ENCODE peak calls at places on chromosomes 5 and 9, in ten cellular contexts. N is mesenchymal stem cell; B is astrocyte; K is AG04450; U is K562; Y is psoas muscle; M is CD8-positive, alpha-beta memory T cell; S is CD4-positive, alpha-beta memory T cell; Z is heart right ventricle; V is uterus. P is an unnamed sample.

GRCh38 chr9:136726631-136727191 is 14.3 kb downstream of the DIPK1B start:
- DNase-seq in N (peak), B (no peak), K (no peak), U (peak), Y (no peak), M (peak), S (peak), Z (no peak), V (no peak), P (peak)

GRCh38 chr5:130295235-130295634 is 391.0 kb downstream of the CHSY3 start:
- DNase-seq in N (peak), B (no peak), K (no peak), U (no peak), Y (no peak), M (no peak), S (no peak), Z (no peak), V (no peak), P (no peak)

GRCh38 chr5:116990010-116990409 is 415.4 kb upstream of the SEMA6A start:
- DNase-seq in N (no peak), B (no peak), K (no peak), U (no peak), Y (no peak), M (no peak), S (no peak), Z (no peak), V (no peak), P (no peak)

GRCh38 chr5:95773325-95774059 is 42.4 kb downstream of the RHOBTB3 start:
- DNase-seq in N (peak), B (peak), K (no peak), U (peak), Y (no peak), M (no peak), S (no peak), Z (no peak), V (no peak), P (no peak)

GRCh38 chr5:88727705-88728313 is 155.2 kb downstream of the MEF2C start:
- DNase-seq in N (peak), B (peak), K (peak), U (no peak), Y (no peak), M (no peak), S (no peak), Z (no peak), V (no peak), P (no peak)

GRCh38 chr5:151470440-151470839 is 23.0 kb downstream of the SLC36A1 start:
- DNase-seq in N (no peak), B (no peak), K (no peak), U (no peak), Y (no peak), M (no peak), S (no peak), Z (no peak), V (no peak), P (no peak)

GRCh38 chr9:73158723-73159122 is 7.1 kb downstream of the ANXA1 start:
- DNase-seq in N (no peak), B (no peak), K (no peak), U (no peak), Y (no peak), M (no peak), S (no peak), Z (no peak), V (no peak), P (no peak)

GRCh38 chr5:140362875-140363630 is 3.1 kb downstream of the SLC4A9 start:
- DNase-seq in N (peak), B (peak), K (no peak), U (peak), Y (peak), M (peak), S (peak), Z (peak), V (peak), P (peak)

GRCh38 chr9:95770653-95771131 is 104.8 kb upstream of the ERCC6L2 start:
- DNase-seq in N (no peak), B (no peak), K (no peak), U (no peak), Y (no peak), M (no peak), S (no peak), Z (no peak), V (no peak), P (no peak)

GRCh38 chr5:94993501-94993900 is 291.4 kb downstream of the MCTP1 start:
- DNase-seq in N (no peak), B (no peak), K (no peak), U (no peak), Y (no peak), M (no peak), S (no peak), Z (no peak), V (no peak), P (no peak)

GRCh38 chr5:138722518-138722917 is 30.7 kb upstream of the CTNNA1 start:
- DNase-seq in N (no peak), B (no peak), K (no peak), U (no peak), Y (no peak), M (no peak), S (no peak), Z (no peak), V (no peak), P (no peak)

GRCh38 chr5:83253731-83254130 is 176.4 kb downstream of the XRCC4 start:
- DNase-seq in N (no peak), B (peak), K (no peak), U (no peak), Y (no peak), M (no peak), S (no peak), Z (no peak), V (no peak), P (no peak)

GRCh38 chr5:127060470-127060985 is 12.8 kb downstream of the C5orf63 start:
- DNase-seq in N (no peak), B (no peak), K (no peak), U (no peak), Y (no peak), M (no peak), S (no peak), Z (no peak), V (no peak), P (no peak)

GRCh38 chr9:136250676-136251075 is 5.1 kb upstream of the QSOX2 start:
- DNase-seq in N (no peak), B (no peak), K (no peak), U (no peak), Y (no peak), M (no peak), S (no peak), Z (no peak), V (no peak), P (no peak)

GRCh38 chr9:27407966-27408365 is 111.0 kb upstream of the EQTN start:
- DNase-seq in N (peak), B (peak), K (no peak), U (no peak), Y (no peak), M (no peak), S (no peak), Z (no peak), V (no peak), P (no peak)

GRCh38 chr9:86754581-86754980 is 192.7 kb downstream of the GAS1 start:
- DNase-seq in N (no peak), B (no peak), K (no peak), U (no peak), Y (no peak), M (no peak), S (no peak), Z (no peak), V (no peak), P (no peak)

GRCh38 chr9:22040760-22041159 is 31.7 kb upstream of the CDKN2B start:
- DNase-seq in N (peak), B (peak), K (no peak), U (no peak), Y (no peak), M (no peak), S (no peak), Z (no peak), V (no peak), P (no peak)

GRCh38 chr5:757931-758697 is 26.4 kb downstream of the ZDHHC11B start:
- DNase-seq in N (peak), B (no peak), K (no peak), U (peak), Y (peak), M (peak), S (peak), Z (peak), V (no peak), P (no peak)

GRCh38 chr5:78888580-78889187 is 96.4 kb downstream of the ARSB start:
- DNase-seq in N (no peak), B (no peak), K (no peak), U (no peak), Y (peak), M (no peak), S (no peak), Z (peak), V (peak), P (no peak)

GRCh38 chr5:132419517-132420468 is 50.3 kb downstream of the SLC22A5 start:
- DNase-seq in N (peak), B (peak), K (peak), U (peak), Y (peak), M (peak), S (peak), Z (peak), V (peak), P (peak)

GRCh38 chr5:378976-379742 is 57.6 kb downstream of the AHRR start:
- DNase-seq in N (peak), B (peak), K (no peak), U (no peak), Y (no peak), M (no peak), S (no peak), Z (no peak), V (no peak), P (peak)

GRCh38 chr5:10975915-10976314 is 214.9 kb upstream of the DAP start:
- DNase-seq in N (peak), B (peak), K (no peak), U (no peak), Y (no peak), M (no peak), S (no peak), Z (no peak), V (no peak), P (peak)

GRCh38 chr5:63820557-63820956 is 141.7 kb downstream of the HTR1A start:
- DNase-seq in N (no peak), B (no peak), K (no peak), U (no peak), Y (no peak), M (no peak), S (no peak), Z (peak), V (no peak), P (no peak)

GRCh38 chr5:179694561-179694960 is 4.2 kb upstream of the CANX start:
- DNase-seq in N (no peak), B (no peak), K (no peak), U (no peak), Y (no peak), M (no peak), S (no peak), Z (no peak), V (no peak), P (no peak)

GRCh38 chr9:136721339-136722092 is 9.1 kb downstream of the DIPK1B start:
- DNase-seq in N (peak), B (peak), K (no peak), U (no peak), Y (no peak), M (no peak), S (peak), Z (no peak), V (peak), P (no peak)

GRCh38 chr5:45454114-45454513 is 242.1 kb downstream of the HCN1 start:
- DNase-seq in N (peak), B (peak), K (no peak), U (no peak), Y (peak), M (no peak), S (no peak), Z (peak), V (no peak), P (no peak)

GRCh38 chr5:50667653-50668403 is 1.4 kb downstream of the PARP8 start:
- DNase-seq in N (peak), B (peak), K (no peak), U (no peak), Y (peak), M (peak), S (peak), Z (peak), V (peak), P (no peak)

GRCh38 chr9:109098960-109099308 is 20.8 kb downstream of the TMEM245 start:
- DNase-seq in N (peak), B (peak), K (no peak), U (no peak), Y (no peak), M (no peak), S (no peak), Z (no peak), V (no peak), P (no peak)

GRCh38 chr5:112036206-112036605 is 279.2 kb upstream of the NREP start:
- DNase-seq in N (no peak), B (peak), K (no peak), U (no peak), Y (no peak), M (no peak), S (no peak), Z (no peak), V (no peak), P (no peak)

GRCh38 chr5:36897616-36898015 is 21.0 kb downstream of the NIPBL start:
- DNase-seq in N (peak), B (peak), K (no peak), U (no peak), Y (no peak), M (no peak), S (no peak), Z (no peak), V (no peak), P (no peak)

GRCh38 chr5:137727623-137728022 is 8.3 kb downstream of the KLHL3 start:
- DNase-seq in N (no peak), B (no peak), K (no peak), U (no peak), Y (no peak), M (no peak), S (no peak), Z (no peak), V (no peak), P (no peak)

GRCh38 chr9:96169488-96169887 is 132.5 kb downstream of the HSD17B3 start:
- DNase-seq in N (peak), B (no peak), K (no peak), U (no peak), Y (no peak), M (no peak), S (no peak), Z (no peak), V (no peak), P (no peak)

GRCh38 chr5:142551242-142552067 is 134.4 kb downstream of the FGF1 start:
- DNase-seq in N (peak), B (no peak), K (no peak), U (no peak), Y (no peak), M (no peak), S (no peak), Z (peak), V (no peak), P (no peak)
- H3K27ac ChIP-seq in N (no peak), B (no peak), K (no peak), U (no peak), Y (no peak), M (no peak), S (no peak), Z (peak), V (no peak), P (no peak)

GRCh38 chr5:172463031-172463430 is 8.7 kb upstream of the SH3PXD2B start:
- DNase-seq in N (no peak), B (no peak), K (no peak), U (no peak), Y (no peak), M (no peak), S (no peak), Z (no peak), V (no peak), P (no peak)

GRCh38 chr5:172469697-172470096 is 15.4 kb upstream of the SH3PXD2B start:
- DNase-seq in N (no peak), B (no peak), K (no peak), U (no peak), Y (no peak), M (no peak), S (no peak), Z (no peak), V (no peak), P (no peak)

GRCh38 chr5:172466062-172466461 is 11.7 kb upstream of the SH3PXD2B start:
- DNase-seq in N (no peak), B (no peak), K (no peak), U (no peak), Y (no peak), M (no peak), S (no peak), Z (no peak), V (no peak), P (no peak)
- H3K27ac ChIP-seq in N (no peak), B (no peak), K (no peak), U (no peak), Y (no peak), M (no peak), S (no peak), Z (no peak), V (no peak), P (no peak)

GRCh38 chr5:154370119-154370518 is 75.7 kb upstream of the SAP30L start:
- DNase-seq in N (peak), B (peak), K (no peak), U (no peak), Y (no peak), M (no peak), S (no peak), Z (no peak), V (no peak), P (no peak)

GRCh38 chr5:154371687-154372086 is 74.1 kb upstream of the SAP30L start:
- DNase-seq in N (peak), B (peak), K (peak), U (no peak), Y (no peak), M (no peak), S (no peak), Z (peak), V (no peak), P (no peak)

GRCh38 chr5:154370730-154371334 is 75.0 kb upstream of the SAP30L start:
- DNase-seq in N (no peak), B (no peak), K (no peak), U (no peak), Y (no peak), M (no peak), S (no peak), Z (peak), V (no peak), P (no peak)

GRCh38 chr5:154368041-154368800 is 77.6 kb upstream of the SAP30L start:
- DNase-seq in N (peak), B (peak), K (peak), U (no peak), Y (no peak), M (no peak), S (no peak), Z (peak), V (peak), P (no peak)

GRCh38 chr5:154369682-154370081 is 76.1 kb upstream of the SAP30L start:
- DNase-seq in N (peak), B (no peak), K (no peak), U (peak), Y (no peak), M (no peak), S (no peak), Z (no peak), V (no peak), P (no peak)
- H3K27ac ChIP-seq in N (peak), B (peak), K (peak), U (no peak), Y (no peak), M (no peak), S (no peak), Z (peak), V (no peak), P (no peak)

DNA sequence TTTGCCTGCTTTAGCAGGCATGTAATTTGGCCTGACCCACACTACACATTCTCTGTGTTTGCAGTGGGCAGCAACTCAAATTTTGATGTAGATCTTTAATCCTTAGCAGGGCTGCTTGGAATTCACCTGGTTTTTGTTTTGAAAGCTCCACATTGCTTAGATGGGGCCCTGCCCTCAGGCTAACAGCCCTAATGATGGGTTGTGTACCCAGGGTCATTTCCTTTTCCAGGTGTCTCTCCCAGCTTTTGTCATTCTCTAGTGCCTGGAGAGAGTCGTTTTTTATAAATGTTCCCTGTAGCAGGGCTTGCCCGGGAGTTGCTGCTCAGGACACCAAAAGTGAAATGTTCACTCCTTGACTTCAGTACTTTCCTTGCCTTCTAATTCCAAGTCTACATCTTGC is 126.3 kb downstream of the TRIO start:
- DNase-seq in N (no peak), B (no peak), K (no peak), U (no peak), Y (no peak), M (no peak), S (no peak), Z (no peak), V (no peak), P (no peak)
- H3K27ac ChIP-seq in N (peak), B (peak), K (peak), U (no peak), Y (peak), M (no peak), S (no peak), Z (peak), V (peak), P (no peak)

GRCh38 chr5:154309361-154309725 is 118.8 kb downstream of the GALNT10 start:
- DNase-seq in N (peak), B (peak), K (no peak), U (no peak), Y (no peak), M (no peak), S (no peak), Z (no peak), V (no peak), P (no peak)

GRCh38 chr5:154311362-154311761 is 120.8 kb downstream of the GALNT10 start:
- DNase-seq in N (no peak), B (no peak), K (no peak), U (no peak), Y (no peak), M (no peak), S (no peak), Z (no peak), V (no peak), P (peak)

GRCh38 chr5:154309805-154310204 is 119.3 kb downstream of the GALNT10 start:
- DNase-seq in N (no peak), B (peak), K (no peak), U (no peak), Y (no peak), M (no peak), S (no peak), Z (no peak), V (no peak), P (no peak)

GRCh38 chr5:154312000-154312399 is 121.5 kb downstream of the GALNT10 start:
- DNase-seq in N (no peak), B (no peak), K (no peak), U (no peak), Y (no peak), M (no peak), S (no peak), Z (no peak), V (no peak), P (no peak)

GRCh38 chr5:154308457-154309360 is 118.2 kb downstream of the GALNT10 start:
- DNase-seq in N (peak), B (peak), K (no peak), U (no peak), Y (no peak), M (no peak), S (no peak), Z (no peak), V (no peak), P (no peak)
- H3K27ac ChIP-seq in N (peak), B (peak), K (peak), U (no peak), Y (no peak), M (no peak), S (no peak), Z (no peak), V (no peak), P (no peak)

DNA sequence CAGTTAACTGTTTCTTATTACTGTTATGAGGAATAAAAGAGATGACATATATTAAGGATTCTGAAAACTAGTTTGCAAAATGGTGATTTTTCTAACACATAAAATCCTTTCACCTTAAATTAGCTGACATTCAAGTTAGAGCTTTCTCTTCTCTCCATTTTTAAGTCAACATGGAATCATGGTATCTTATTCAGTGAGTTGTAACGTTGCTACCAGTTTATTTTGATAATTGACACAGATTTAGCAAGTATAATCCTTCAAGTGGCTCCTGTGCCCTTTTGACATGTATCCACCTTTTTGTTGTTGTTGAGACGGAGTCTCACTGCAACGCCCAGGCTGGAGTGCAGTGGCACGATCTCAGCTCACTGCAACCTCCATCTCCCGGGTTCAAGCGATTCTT is 58.5 kb downstream of the CSNK1A1 start:
- DNase-seq in N (no peak), B (no peak), K (no peak), U (no peak), Y (no peak), M (no peak), S (no peak), Z (no peak), V (no peak), P (no peak)
- H3K27ac ChIP-seq in N (no peak), B (no peak), K (no peak), U (no peak), Y (peak), M (no peak), S (no peak), Z (no peak), V (no peak), P (no peak)

GRCh38 chr9:124392855-124393460 is 22.3 kb downstream of the PSMB7 start:
- DNase-seq in N (peak), B (peak), K (peak), U (peak), Y (no peak), M (no peak), S (no peak), Z (no peak), V (no peak), P (no peak)
- H3K27ac ChIP-seq in N (peak), B (peak), K (peak), U (peak), Y (peak), M (no peak), S (no peak), Z (no peak), V (no peak), P (peak)